ENCODE peak calls at places on chromosomes 7 and 10, in seven cellular contexts. X, C, B, Y, G, I and O are unnamed samples.

GRCh38 chr10:70528726-70529362 is 50.3 kb downstream of the PALD1 start:
- DNase-seq in X (no peak), C (peak; percentile 67), B (no peak), Y (no peak), G (peak; percentile 45), I (no peak), O (peak; percentile 47)

GRCh38 chr10:14583252-14583651 is 191.4 kb downstream of the FAM107B start:
- DNase-seq in X (no peak), C (no peak), B (no peak), Y (no peak), G (peak; percentile 80), I (no peak), O (no peak)

GRCh38 chr7:149771199-149771636 is 2.2 kb downstream of the ZNF467 start:
- DNase-seq in X (no peak), C (no peak), B (peak; percentile 34), Y (no peak), G (no peak), I (peak; percentile 26), O (no peak)

GRCh38 chr10:61847640-61848039 is 53.9 kb upstream of the ARID5B start:
- DNase-seq in X (no peak), C (peak; percentile 47), B (no peak), Y (no peak), G (no peak), I (no peak), O (no peak)

GRCh38 chr10:99927719-99928280 is 81.9 kb downstream of the DNMBP start:
- DNase-seq in X (no peak), C (no peak), B (no peak), Y (no peak), G (no peak), I (peak; percentile 44), O (peak; percentile 8)

GRCh38 chr10:132784582-132785432 is 1.1 kb downstream of the NKX6-2 start:
- DNase-seq in X (no peak), C (no peak), B (no peak), Y (no peak), G (no peak), I (no peak), O (no peak)

GRCh38 chr7:48224042-48224441 is 52.8 kb downstream of the ABCA13 start:
- DNase-seq in X (no peak), C (no peak), B (no peak), Y (no peak), G (no peak), I (no peak), O (no peak)

GRCh38 chr10:63171255-63171654 is 38.1 kb downstream of the NRBF2 start:
- DNase-seq in X (no peak), C (no peak), B (no peak), Y (no peak), G (no peak), I (no peak), O (no peak)

GRCh38 chr7:90250601-90251303 is 5.8 kb downstream of the CFAP69 start:
- DNase-seq in X (no peak), C (no peak), B (no peak), Y (no peak), G (no peak), I (no peak), O (no peak)

GRCh38 chr10:47049906-47050305 is 138.7 kb downstream of the PTPN20 start:
- DNase-seq in X (no peak), C (no peak), B (no peak), Y (no peak), G (no peak), I (no peak), O (no peak)

GRCh38 chr10:71975891-71976725 is 11.9 kb downstream of the CHST3 start:
- DNase-seq in X (no peak), C (peak; percentile 49), B (no peak), Y (no peak), G (no peak), I (no peak), O (peak; percentile 31)

GRCh38 chr10:14422431-14422830 is 91.7 kb upstream of the FRMD4A start:
- DNase-seq in X (no peak), C (no peak), B (no peak), Y (no peak), G (no peak), I (no peak), O (no peak)

GRCh38 chr10:132536241-132536963 is 1.2 kb upstream of the INPP5A start:
- DNase-seq in X (no peak), C (no peak), B (peak; percentile 20), Y (peak; percentile 51), G (no peak), I (no peak), O (peak; percentile 60)

GRCh38 chr7:144090667-144091066 is 4.6 kb downstream of the OR2A12 start:
- DNase-seq in X (no peak), C (no peak), B (no peak), Y (no peak), G (no peak), I (no peak), O (no peak)

GRCh38 chr7:30521532-30521931 is 16.9 kb upstream of the GGCT start:
- DNase-seq in X (no peak), C (peak; percentile 53), B (peak; percentile 64), Y (no peak), G (no peak), I (peak; percentile 58), O (no peak)

GRCh38 chr7:5429253-5429856 is 5.7 kb upstream of the TNRC18 start:
- DNase-seq in X (no peak), C (no peak), B (peak; percentile 48), Y (peak; percentile 77), G (no peak), I (peak; percentile 86), O (peak; percentile 88)
- H3K4me3 ChIP-seq in X (peak overlapping the region; percentile 76), C (peak overlapping the region; percentile 85), B (peak overlapping the region; percentile 100), Y (peak overlapping the region; percentile 96), G (no peak overlapping the region), I (peak overlapping the region; percentile 93), O (peak overlapping the region; percentile 78)

DNA sequence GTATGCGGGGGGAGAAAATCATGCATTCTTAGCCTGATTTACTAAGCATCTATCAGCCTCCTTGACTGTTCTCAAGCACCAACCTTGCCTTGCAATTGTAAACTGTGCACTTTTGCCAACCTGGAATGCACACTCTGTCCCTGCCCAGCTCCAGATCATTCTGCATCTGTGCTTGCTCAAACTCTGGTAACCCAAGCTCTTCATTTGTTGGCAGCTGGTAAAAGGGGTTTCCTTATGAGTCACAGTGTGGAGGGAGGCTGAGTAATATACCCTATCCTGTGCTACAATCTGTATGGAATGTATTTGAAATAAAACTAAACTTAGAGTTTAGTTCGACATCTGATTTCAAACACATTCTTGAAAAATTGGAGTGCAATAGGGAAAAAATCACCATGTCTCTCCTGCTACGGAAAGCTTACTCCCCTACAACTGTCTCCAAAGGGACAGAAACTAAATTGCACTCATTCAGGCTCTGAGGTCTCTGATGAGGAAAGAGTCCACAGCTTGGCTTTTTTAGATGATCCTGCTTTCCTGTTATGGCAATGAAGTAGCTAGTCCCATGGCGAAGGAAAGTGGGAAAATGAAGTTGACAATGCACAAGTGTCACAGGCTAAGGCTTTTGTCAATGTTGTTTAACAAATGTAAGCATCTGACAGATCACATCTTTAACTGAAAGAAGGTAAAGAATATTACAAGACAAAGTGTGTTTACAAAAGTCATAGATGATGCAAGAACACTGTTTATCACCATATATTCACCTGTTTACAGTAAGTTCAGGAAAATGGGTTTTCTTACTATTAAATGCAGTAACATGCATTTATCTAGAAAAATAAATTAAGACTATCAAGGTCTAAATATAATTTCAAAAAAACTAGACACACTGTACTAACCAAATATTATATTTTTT is 61.9 kb downstream of the TES start:
- DNase-seq in X (peak; percentile 85), C (peak; percentile 93), B (no peak), Y (no peak), G (peak; percentile 18), I (peak; percentile 69), O (no peak)
- H3K4me3 ChIP-seq in X (no peak overlapping the region), C (peak overlapping the region; percentile 26), B (no peak overlapping the region), Y (no peak overlapping the region), G (no peak overlapping the region), I (no peak overlapping the region), O (no peak overlapping the region)

DNA sequence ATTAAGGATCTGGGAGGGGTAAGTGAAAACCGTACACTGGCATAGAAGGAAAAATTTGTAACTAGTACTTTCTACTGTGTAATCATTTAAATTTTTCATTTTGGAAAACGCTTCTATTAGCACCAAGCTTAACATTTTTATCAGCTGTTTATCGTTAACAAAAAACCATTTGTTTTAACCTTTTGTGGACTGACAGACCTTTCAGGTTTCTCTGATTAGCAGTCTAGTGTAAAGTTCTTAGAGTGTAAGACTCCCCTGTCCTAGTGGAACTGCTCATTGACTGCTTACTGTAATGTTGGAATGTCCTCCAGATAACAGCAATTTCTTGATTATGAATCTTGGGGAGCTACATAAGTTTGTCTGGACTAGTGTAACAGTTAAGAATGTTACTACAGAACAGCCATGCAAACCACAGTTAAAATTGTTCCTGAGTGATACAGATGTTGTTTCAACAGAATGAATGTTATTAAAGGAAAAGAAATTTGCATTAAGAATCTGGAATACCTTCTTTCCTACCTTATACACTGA is 2.0 kb downstream of the DBF4 start:
- DNase-seq in X (no peak), C (no peak), B (no peak), Y (no peak), G (no peak), I (no peak), O (no peak)
- H3K4me3 ChIP-seq in X (no peak overlapping the region), C (peak overlapping the region; percentile 85), B (no peak overlapping the region), Y (no peak overlapping the region), G (peak overlapping the region; percentile 100), I (peak overlapping the region; percentile 70), O (peak overlapping the region; percentile 93)

GRCh38 chr7:101015626-101016025 is 4.3 kb upstream of the MUC17 start:
- DNase-seq in X (no peak), C (no peak), B (no peak), Y (no peak), G (no peak), I (no peak), O (no peak)

GRCh38 chr7:101017099-101017777 is 2.6 kb upstream of the MUC17 start:
- DNase-seq in X (peak; percentile 40), C (peak; percentile 84), B (peak; percentile 69), Y (peak; percentile 84), G (peak; percentile 88), I (peak; percentile 91), O (peak; percentile 93)

GRCh38 chr7:101020444-101020843 is 563 bp downstream of the MUC17 start:
- DNase-seq in X (no peak), C (no peak), B (no peak), Y (no peak), G (no peak), I (no peak), O (no peak)

GRCh38 chr7:101021703-101022102 is 1.8 kb downstream of the MUC17 start:
- DNase-seq in X (no peak), C (no peak), B (no peak), Y (no peak), G (no peak), I (peak; percentile 35), O (no peak)

DNA sequence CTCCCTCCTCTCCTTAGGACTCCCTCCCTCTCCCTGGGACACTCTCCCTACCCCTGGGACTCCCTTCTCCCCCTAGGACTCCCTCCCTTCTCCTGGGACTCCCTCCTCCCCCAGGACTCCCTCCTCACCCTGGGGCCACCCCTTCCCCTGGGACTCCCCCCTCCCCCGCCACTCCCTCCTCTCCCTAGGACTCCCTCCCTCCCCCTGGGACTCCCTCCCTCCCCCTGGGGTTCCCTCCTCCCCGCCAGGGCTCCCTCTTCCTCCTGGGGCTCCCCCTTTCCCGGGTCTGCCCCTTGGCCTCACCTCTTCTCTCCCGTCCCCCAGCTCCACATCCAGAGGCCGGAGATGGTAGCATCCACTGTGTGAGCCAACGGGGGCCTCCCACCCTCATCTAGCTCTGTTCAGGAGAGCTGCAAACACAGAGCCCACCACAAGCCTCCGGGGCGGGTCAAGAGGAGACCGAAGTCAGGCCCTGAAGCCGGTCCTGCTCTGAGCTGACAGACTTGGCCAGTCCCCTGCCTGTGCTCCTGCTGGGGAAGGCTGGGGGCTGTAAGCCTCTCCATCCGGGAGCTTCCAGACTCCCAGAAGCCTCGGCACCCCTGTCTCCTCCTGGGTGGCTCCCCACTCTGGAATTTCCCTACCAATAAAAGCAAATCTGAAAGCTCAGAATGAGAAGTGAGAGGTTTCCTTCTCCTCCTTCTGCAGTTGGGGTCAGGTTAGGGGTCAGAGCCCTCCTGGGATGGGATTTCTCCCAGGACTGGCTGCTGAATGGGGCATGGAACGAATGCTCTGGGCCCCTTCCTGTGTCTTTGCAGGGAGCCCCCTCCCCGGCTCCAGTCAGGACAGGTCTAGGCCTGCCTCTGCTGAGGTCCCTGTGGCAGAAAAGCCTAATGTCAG is 1.4 kb upstream of the MUC17 start:
- DNase-seq in X (no peak), C (no peak), B (no peak), Y (no peak), G (peak; percentile 62), I (no peak), O (peak; percentile 22)
- H3K4me3 ChIP-seq in X (no peak overlapping the region), C (no peak overlapping the region), B (no peak overlapping the region), Y (no peak overlapping the region), G (peak overlapping the region; percentile 50), I (no peak overlapping the region), O (no peak overlapping the region)